ENCODE peak calls at places on chromosomes 12 and 14, in four cellular contexts. One of them, this sample, is unnamed.

GRCh38 chr14:35229495-35230089 is 62.6 kb upstream of the PSMA6 start:
- DNase-seq in GM13977: peak
- DNase-seq in stomach: no peak
- DNase-seq in BE2C: no peak
- DNase-seq in this sample: no peak

GRCh38 chr12:18066666-18067065 is 23.3 kb downstream of the RERGL start:
- DNase-seq in GM13977: no peak
- DNase-seq in BE2C: no peak
- DNase-seq in stomach: no peak
- DNase-seq in this sample: peak

GRCh38 chr14:104370256-104370870 is 209.2 kb upstream of the C14orf180 start:
- DNase-seq in stomach: peak
- DNase-seq in GM13977: no peak
- DNase-seq in BE2C: peak
- DNase-seq in this sample: peak

GRCh38 chr12:121036810-121037326 is 2.2 kb downstream of the OASL start:
- DNase-seq in BE2C: no peak
- DNase-seq in GM13977: no peak
- DNase-seq in stomach: no peak
- DNase-seq in this sample: no peak

GRCh38 chr12:46473634-46474201 is 101.1 kb upstream of the SLC38A2 start:
- DNase-seq in BE2C: peak
- DNase-seq in GM13977: peak
- DNase-seq in stomach: peak
- DNase-seq in this sample: no peak

GRCh38 chr12:114508529-114509129 is 102.7 kb upstream of the TBX5 start:
- DNase-seq in stomach: peak
- DNase-seq in GM13977: peak
- DNase-seq in BE2C: peak
- DNase-seq in this sample: peak

GRCh38 chr14:26549571-26549970 is 48.3 kb downstream of the NOVA1 start:
- DNase-seq in stomach: no peak
- DNase-seq in BE2C: no peak
- DNase-seq in GM13977: no peak
- DNase-seq in this sample: no peak

GRCh38 chr12:132576701-132577100 is 33.7 kb downstream of the LRCOL1 start:
- DNase-seq in stomach: no peak
- DNase-seq in BE2C: no peak
- DNase-seq in GM13977: no peak
- DNase-seq in this sample: no peak

GRCh38 chr12:52667509-52667908 is 12.7 kb downstream of the KRT1 start:
- DNase-seq in stomach: no peak
- DNase-seq in BE2C: no peak
- DNase-seq in GM13977: no peak
- DNase-seq in this sample: no peak
- TF ChIP-seq CTCF in stomach: no peak
- TF ChIP-seq CTCF in BE2C: peak
- TF ChIP-seq CTCF in GM13977: no peak
- TF ChIP-seq CTCF in this sample: no peak

DNA sequence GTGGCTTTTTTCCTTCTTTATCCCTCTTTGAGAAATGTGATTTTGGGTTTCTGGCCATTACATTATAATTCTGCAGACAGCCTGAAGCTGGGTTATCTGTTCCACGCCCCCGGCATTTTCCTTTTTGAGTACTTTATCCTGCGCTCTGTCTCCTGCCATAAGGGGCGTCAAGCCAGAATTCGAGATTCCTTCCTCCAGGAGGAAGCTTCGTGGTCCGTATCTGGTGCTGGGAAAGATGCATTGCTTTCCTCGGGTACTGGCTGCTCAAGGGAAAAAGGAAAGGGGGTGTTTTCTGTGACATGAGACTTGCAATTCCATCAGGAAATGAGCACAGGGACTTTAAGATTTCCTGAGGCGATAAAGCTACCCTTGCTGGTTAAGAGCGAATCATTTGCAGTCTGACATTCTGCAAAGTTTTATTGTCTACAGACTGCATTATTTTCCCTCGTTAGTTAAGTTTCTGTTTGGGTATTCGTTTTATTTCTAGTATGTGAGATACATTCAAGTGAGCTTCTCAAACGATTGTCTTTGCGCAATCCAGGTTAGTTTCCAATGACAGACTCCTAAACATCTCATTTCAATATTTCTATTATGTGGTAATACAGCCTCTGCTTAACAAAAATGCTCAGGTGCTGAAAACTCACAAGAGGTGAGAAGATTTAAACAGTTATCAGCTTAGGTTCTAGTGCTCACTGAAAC is 706 bp downstream of the AKAP5 start:
- DNase-seq in stomach: no peak
- DNase-seq in BE2C: peak
- DNase-seq in GM13977: no peak
- DNase-seq in this sample: peak
- TF ChIP-seq CTCF in stomach: no peak
- TF ChIP-seq CTCF in BE2C: peak
- TF ChIP-seq CTCF in GM13977: no peak
- TF ChIP-seq CTCF in this sample: no peak

DNA sequence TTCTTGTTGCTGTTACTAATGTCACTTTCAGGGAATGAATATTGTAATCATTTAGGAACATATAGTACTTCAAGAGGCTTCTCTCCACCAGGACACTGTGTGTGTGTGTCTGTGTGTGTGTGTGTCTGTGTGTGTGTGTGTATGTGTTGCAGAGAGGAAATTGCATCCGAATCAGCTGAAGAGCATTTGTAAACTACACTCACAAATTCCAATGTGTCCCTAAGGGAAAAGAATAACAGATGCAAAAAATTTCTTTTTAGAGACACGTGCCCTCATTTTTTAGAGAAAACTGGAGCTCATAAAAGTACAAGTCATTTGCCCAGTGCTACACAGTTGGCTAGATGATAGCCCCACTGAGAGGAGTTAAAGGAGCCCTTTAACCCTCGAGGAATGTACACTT is 168.8 kb downstream of the ANO4 start:
- DNase-seq in stomach: no peak
- DNase-seq in GM13977: no peak
- DNase-seq in BE2C: no peak
- DNase-seq in this sample: no peak
- TF ChIP-seq CTCF in stomach: no peak
- TF ChIP-seq CTCF in GM13977: no peak
- TF ChIP-seq CTCF in BE2C: no peak
- TF ChIP-seq CTCF in this sample: no peak

GRCh38 chr14:21902561-21903199 is 229.1 kb upstream of the OR4E1 start:
- DNase-seq in GM13977: no peak
- DNase-seq in stomach: no peak
- DNase-seq in BE2C: no peak
- DNase-seq in this sample: peak
- TF ChIP-seq CTCF in GM13977: peak
- TF ChIP-seq CTCF in stomach: no peak
- TF ChIP-seq CTCF in BE2C: peak
- TF ChIP-seq CTCF in this sample: peak

GRCh38 chr14:31543969-31544799 is 17.0 kb upstream of the NUBPL start:
- DNase-seq in stomach: no peak
- DNase-seq in BE2C: no peak
- DNase-seq in GM13977: no peak
- DNase-seq in this sample: no peak
- TF ChIP-seq CTCF in stomach: no peak
- TF ChIP-seq CTCF in BE2C: peak
- TF ChIP-seq CTCF in GM13977: peak
- TF ChIP-seq CTCF in this sample: peak

GRCh38 chr14:77140937-77141591 is 527 bp downstream of the ZDHHC22 start:
- DNase-seq in GM13977: peak
- DNase-seq in stomach: no peak
- DNase-seq in BE2C: peak
- DNase-seq in this sample: peak
- TF ChIP-seq CTCF in GM13977: peak
- TF ChIP-seq CTCF in stomach: peak
- TF ChIP-seq CTCF in BE2C: peak
- TF ChIP-seq CTCF in this sample: peak

This sample was measured in nephron progenitor cell.